ENCODE peak calls at places on chromosomes 6 and 20, in nine cellular contexts. L is GM10248, P is heart right ventricle, Y is epithelial cell of esophagus, S is nephron progenitor cell, D is B cell, W is right atrium auricular region, K is dorsolateral prefrontal cortex, A is mesothelial cell of epicardium. H is an unnamed sample.

GRCh38 chr20:61829526-61829925 is 236.2 kb downstream of the TAF4 start:
- DNase-seq in L (no peak), Y (no peak), K (no peak), A (no peak), D (no peak), S (no peak), P (no peak), W (no peak), H (no peak)

GRCh38 chr6:159119835-159120234 is 49.4 kb upstream of the FNDC1 start:
- DNase-seq in K (no peak), S (no peak), A (no peak), W (no peak), L (no peak), Y (no peak), P (no peak), D (no peak), H (no peak)

GRCh38 chr20:35991142-35991771 is 22.9 kb downstream of the CNBD2 start:
- DNase-seq in Y (peak; percentile 52), W (no peak), S (peak; percentile 27), L (no peak), D (no peak), P (no peak), K (no peak), A (no peak), H (peak; percentile 50)

GRCh38 chr20:56004611-56005388 is 519 bp downstream of the CBLN4 start:
- DNase-seq in P (no peak), W (no peak), A (no peak), Y (no peak), L (no peak), K (peak; percentile 11), D (no peak), S (no peak), H (no peak)

GRCh38 chr6:37190159-37190535 is 20.2 kb downstream of the PIM1 start:
- DNase-seq in K (no peak), A (no peak), S (no peak), D (no peak), Y (no peak), L (no peak), W (no peak), P (no peak), H (no peak)

GRCh38 chr6:50541941-50542340 is 171.4 kb upstream of the TFAP2D start:
- DNase-seq in Y (no peak), P (no peak), W (no peak), S (no peak), D (no peak), K (no peak), L (no peak), A (no peak), H (no peak)

GRCh38 chr6:70375882-70376281 is 37.4 kb upstream of the FAM135A start:
- DNase-seq in L (no peak), K (no peak), D (no peak), A (no peak), S (no peak), P (no peak), Y (peak; percentile 15), W (no peak), H (peak; percentile 27)

GRCh38 chr20:44068311-44068710 is 118.7 kb downstream of the JPH2 start:
- DNase-seq in D (no peak), A (no peak), L (peak; percentile 20), P (no peak), S (no peak), W (peak; percentile 21), Y (no peak), K (no peak), H (no peak)

GRCh38 chr6:45687570-45687969 is 309.8 kb upstream of the SUPT3H start:
- DNase-seq in W (no peak), P (no peak), S (no peak), D (peak; percentile 51), K (no peak), A (no peak), L (no peak), Y (no peak), H (no peak)

GRCh38 chr6:97456070-97456469 is 173.1 kb upstream of the MMS22L start:
- DNase-seq in Y (peak; percentile 2), S (no peak), D (no peak), W (no peak), K (no peak), A (no peak), L (no peak), P (no peak), H (no peak)
- TF ChIP-seq CTCF in Y (no peak), S (no peak), D (no peak), W (no peak), K (no peak), A (no peak), L (no peak), P (no peak), H (no peak)

GRCh38 chr6:32845381-32845884 is 1.6 kb upstream of the PSMB8 start:
- DNase-seq in L (peak; percentile 43), Y (no peak), D (peak; percentile 67), K (peak; percentile 13), S (no peak), W (no peak), P (no peak), A (no peak), H (no peak)

GRCh38 chr6:32844839-32845372 is 1.1 kb upstream of the PSMB8 start:
- DNase-seq in L (no peak), K (no peak), W (no peak), D (no peak), S (no peak), A (no peak), P (no peak), Y (no peak), H (no peak)

GRCh38 chr6:32842690-32843089 is 1.2 kb downstream of the PSMB8 start:
- DNase-seq in P (no peak), D (no peak), S (no peak), L (no peak), Y (no peak), A (no peak), W (no peak), K (no peak), H (no peak)

GRCh38 chr6:32843321-32843978 is 397 bp downstream of the PSMB8 start:
- DNase-seq in D (no peak), K (no peak), P (no peak), S (peak; percentile 31), Y (no peak), A (no peak), W (no peak), L (no peak), H (peak; percentile 5)

DNA sequence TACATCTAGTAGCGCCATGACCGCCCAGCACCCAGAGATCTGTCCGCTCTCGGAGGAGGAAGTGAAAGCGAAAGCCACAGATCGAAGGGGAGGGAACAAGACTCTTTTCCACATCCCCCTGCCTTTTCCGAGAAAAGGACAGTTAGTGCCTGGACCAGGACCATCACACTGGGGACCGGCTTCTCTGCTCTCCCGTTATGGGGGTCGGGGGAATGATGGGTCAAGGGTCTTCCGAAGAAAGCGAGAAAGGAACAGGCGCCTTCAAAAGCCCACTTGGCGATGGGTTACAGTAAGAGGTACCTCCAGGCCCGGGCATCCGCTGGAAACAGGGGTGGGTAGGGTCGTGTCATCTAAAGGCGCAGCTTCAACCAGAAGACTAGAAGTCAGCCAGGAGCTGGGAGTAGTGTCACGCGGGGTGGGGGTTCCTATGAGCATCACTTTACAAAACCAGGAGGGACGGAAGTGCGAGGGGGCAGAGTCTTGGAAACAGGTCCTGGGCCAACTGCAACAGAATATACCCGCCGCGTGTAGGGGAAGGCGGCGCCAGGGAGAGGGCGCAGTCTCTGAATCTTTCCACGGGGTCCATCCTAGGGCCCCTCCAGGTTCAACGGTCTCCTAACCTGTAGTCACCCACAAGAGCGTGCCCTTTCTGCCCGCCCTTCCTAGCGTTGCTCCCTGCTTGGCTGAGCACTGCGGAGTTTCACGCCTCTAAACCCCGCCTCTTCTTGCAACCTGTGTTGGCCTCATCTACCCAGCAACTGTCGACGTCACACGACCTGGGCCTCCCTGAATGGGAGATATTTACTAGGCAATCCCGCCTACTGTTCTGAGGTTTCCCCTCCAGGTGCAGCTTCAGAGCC is at the start of gene PSMB8:
- DNase-seq in K (peak; percentile 95), A (peak; percentile 86), Y (peak; percentile 99), W (peak; percentile 98), S (peak; percentile 95), P (peak; percentile 93), D (peak; percentile 100), L (peak; percentile 92), H (peak; percentile 98)
- TF ChIP-seq CTCF in K (peak; percentile 30), A (no peak), Y (peak; percentile 13), W (peak; percentile 26), S (no peak), P (peak; percentile 21), D (no peak), L (no peak), H (no peak)

GRCh38 chr6:142543576-142543975 is 241.8 kb downstream of the ADGRG6 start:
- DNase-seq in L (no peak), W (no peak), Y (no peak), A (no peak), K (no peak), P (no peak), D (no peak), S (no peak), H (no peak)

GRCh38 chr6:142534484-142534883 is 232.7 kb downstream of the ADGRG6 start:
- DNase-seq in W (no peak), L (no peak), P (no peak), D (no peak), A (no peak), Y (no peak), S (no peak), K (no peak), H (no peak)

GRCh38 chr6:142542704-142543233 is 241.0 kb downstream of the ADGRG6 start:
- DNase-seq in W (peak; percentile 67), K (no peak), P (peak; percentile 13), S (no peak), L (no peak), Y (peak; percentile 88), D (no peak), A (no peak), H (peak; percentile 93)

DNA sequence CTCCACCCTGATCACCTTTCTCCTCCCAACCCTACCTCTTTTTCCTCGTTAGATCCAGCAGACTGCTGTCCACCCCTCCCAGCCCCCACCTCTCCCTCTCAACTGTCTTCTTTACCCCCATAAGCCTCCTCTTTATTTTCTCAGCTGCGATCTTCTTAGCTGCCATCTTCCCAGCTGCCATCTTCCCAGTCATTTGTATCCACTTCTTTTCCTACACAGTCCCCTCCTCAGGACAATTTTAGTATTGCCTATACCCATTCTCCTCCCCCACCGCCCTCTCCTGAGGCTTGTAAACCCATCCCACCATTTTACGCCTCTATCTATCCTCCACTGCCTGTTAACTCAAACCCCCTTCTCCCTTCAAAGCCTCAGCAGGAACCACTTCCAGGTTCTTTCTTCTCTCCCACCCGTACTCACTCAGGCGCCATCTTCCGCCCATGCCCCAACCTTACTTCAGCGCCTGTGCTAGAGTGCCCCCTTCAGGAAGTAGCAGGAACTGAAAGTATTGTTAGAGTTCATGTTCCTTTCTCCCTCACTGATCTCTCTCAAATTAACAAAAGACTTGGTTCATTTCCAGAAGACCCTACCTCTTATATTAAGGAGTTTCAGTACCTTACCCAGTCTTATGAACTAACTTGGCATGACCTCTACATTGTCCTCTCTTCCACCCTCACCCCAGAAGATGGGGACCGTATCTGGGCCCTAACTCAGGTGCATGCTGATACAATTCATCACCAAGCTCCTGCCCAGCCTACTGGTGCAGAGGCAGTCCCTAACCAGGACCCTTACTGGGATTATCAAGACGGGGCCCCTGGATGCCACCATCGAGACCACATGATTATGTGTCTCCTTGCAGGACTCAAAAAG is 236.0 kb downstream of the ADGRG6 start:
- DNase-seq in K (no peak), Y (peak; percentile 48), S (no peak), W (no peak), P (no peak), A (no peak), D (no peak), L (no peak), H (peak; percentile 62)
- TF ChIP-seq CTCF in K (no peak), Y (peak; percentile 65), S (peak; percentile 16), W (no peak), P (peak; percentile 35), A (peak; percentile 34), D (no peak), L (peak; percentile 30), H (peak; percentile 51)

GRCh38 chr6:149414009-149414408 is 13.9 kb downstream of the SUMO4 start:
- DNase-seq in K (no peak), P (no peak), D (no peak), W (no peak), Y (no peak), A (no peak), L (no peak), S (no peak), H (no peak)
- TF ChIP-seq CTCF in K (no peak), P (no peak), D (no peak), W (no peak), Y (no peak), A (no peak), L (no peak), S (no peak), H (no peak)